ENCODE peak calls at places on chromosomes 5 and 9, in seven cellular contexts. M, A, G, J, F, X and N are unnamed samples.

GRCh38 chr9:112493738-112494137 is 7.1 kb downstream of the KIAA1958 start:
- DNase-seq in M (no peak), A (peak), G (no peak), J (no peak), F (no peak), X (no peak), N (peak)

GRCh38 chr9:120622790-120623189 is 42.8 kb upstream of the CDK5RAP2 start:
- DNase-seq in M (no peak), A (no peak), G (no peak), J (no peak), F (no peak), X (no peak), N (no peak)

GRCh38 chr9:18493361-18494015 is 19.5 kb downstream of the ADAMTSL1 start:
- DNase-seq in M (no peak), A (no peak), G (peak), J (no peak), F (no peak), X (peak), N (peak)

GRCh38 chr9:26170224-26170623 is 492.0 kb upstream of the TUSC1 start:
- DNase-seq in M (peak), A (peak), G (no peak), J (peak), F (no peak), X (no peak), N (peak)

GRCh38 chr9:93648836-93649235 is 72.5 kb downstream of the PHF2 start:
- DNase-seq in M (peak), A (no peak), G (no peak), J (no peak), F (no peak), X (no peak), N (no peak)

GRCh38 chr5:97874491-97874890 is 691.4 kb upstream of the RIOK2 start:
- DNase-seq in M (no peak), A (no peak), G (no peak), J (no peak), F (no peak), X (no peak), N (peak)

GRCh38 chr5:83899351-83899970 is 178.8 kb upstream of the HAPLN1 start:
- DNase-seq in M (no peak), A (peak), G (peak), J (no peak), F (no peak), X (no peak), N (peak)

GRCh38 chr5:131209506-131210191 is 38.9 kb downstream of the LYRM7 start:
- DNase-seq in M (no peak), A (no peak), G (no peak), J (no peak), F (no peak), X (no peak), N (no peak)

GRCh38 chr9:121972501-121972981 is 120.6 kb downstream of the TTLL11 start:
- DNase-seq in M (no peak), A (peak), G (peak), J (peak), F (no peak), X (no peak), N (peak)

GRCh38 chr9:130426883-130427282 is 17.9 kb upstream of the ASS1 start:
- DNase-seq in M (no peak), A (peak), G (peak), J (peak), F (no peak), X (peak), N (peak)

GRCh38 chr5:172095368-172095960 is 89.0 kb upstream of the FBXW11 start:
- DNase-seq in M (no peak), A (no peak), G (no peak), J (no peak), F (no peak), X (no peak), N (no peak)

GRCh38 chr9:129412814-129413536 is 207.9 kb downstream of the C9orf50 start:
- DNase-seq in M (peak), A (peak), G (peak), J (peak), F (no peak), X (no peak), N (peak)

GRCh38 chr5:32147236-32147635 is 26.9 kb downstream of the GOLPH3 start:
- DNase-seq in M (no peak), A (peak), G (no peak), J (no peak), F (no peak), X (no peak), N (peak)

GRCh38 chr9:100206899-100207298 is 107.9 kb downstream of the INVS start:
- DNase-seq in M (no peak), A (peak), G (no peak), J (no peak), F (no peak), X (no peak), N (peak)

GRCh38 chr5:53253421-53253871 is 143.9 kb upstream of the MOCS2 start:
- DNase-seq in M (no peak), A (peak), G (peak), J (no peak), F (no peak), X (peak), N (peak)

GRCh38 chr5:118687085-118687484 is 301.3 kb downstream of the DTWD2 start:
- DNase-seq in M (no peak), A (no peak), G (no peak), J (no peak), F (no peak), X (no peak), N (no peak)

GRCh38 chr9:137825324-137825991 is 52.1 kb upstream of the CACNA1B start:
- DNase-seq in M (no peak), A (no peak), G (no peak), J (no peak), F (no peak), X (no peak), N (no peak)

GRCh38 chr5:97266576-97266975 is 83.5 kb upstream of the RIOK2 start:
- DNase-seq in M (peak), A (peak), G (no peak), J (no peak), F (no peak), X (no peak), N (peak)

GRCh38 chr5:61263561-61264272 is 68.3 kb upstream of the ZSWIM6 start:
- DNase-seq in M (no peak), A (no peak), G (no peak), J (no peak), F (no peak), X (no peak), N (no peak)

GRCh38 chr5:40084614-40085013 is 595.1 kb upstream of the PTGER4 start:
- DNase-seq in M (no peak), A (no peak), G (no peak), J (no peak), F (no peak), X (no peak), N (no peak)

GRCh38 chr5:171494452-171495121 is 75.1 kb downstream of the FGF18 start:
- DNase-seq in M (peak), A (peak), G (peak), J (peak), F (peak), X (no peak), N (peak)

GRCh38 chr5:170278611-170279500 is 18.7 kb downstream of the LCP2 start:
- DNase-seq in M (no peak), A (peak), G (no peak), J (no peak), F (no peak), X (no peak), N (no peak)

GRCh38 chr5:65771266-65771665 is 49.3 kb downstream of the NLN start:
- DNase-seq in M (no peak), A (no peak), G (no peak), J (no peak), F (no peak), X (no peak), N (no peak)

GRCh38 chr5:13143630-13144029 is 800.9 kb downstream of the DNAH5 start:
- DNase-seq in M (no peak), A (no peak), G (no peak), J (no peak), F (no peak), X (peak), N (no peak)

GRCh38 chr9:130707225-130707976 is 13.8 kb downstream of the EXOSC2 start:
- DNase-seq in M (peak), A (peak), G (peak), J (peak), F (peak), X (no peak), N (peak)

GRCh38 chr9:72390896-72391295 is 25.9 kb upstream of the ZFAND5 start:
- DNase-seq in M (no peak), A (no peak), G (no peak), J (no peak), F (no peak), X (no peak), N (no peak)

GRCh38 chr9:22457448-22457847 is 10.8 kb downstream of the DMRTA1 start:
- DNase-seq in M (no peak), A (no peak), G (no peak), J (no peak), F (no peak), X (no peak), N (no peak)

GRCh38 chr9:22049411-22049810 is 40.3 kb upstream of the CDKN2B start:
- DNase-seq in M (no peak), A (peak), G (peak), J (no peak), F (peak), X (no peak), N (peak)

GRCh38 chr5:107486489-107486888 is 184.2 kb downstream of the EFNA5 start:
- DNase-seq in M (no peak), A (peak), G (peak), J (no peak), F (no peak), X (peak), N (no peak)

GRCh38 chr5:177498013-177498847 is 826 bp upstream of the PDLIM7 start:
- DNase-seq in M (peak), A (no peak), G (no peak), J (no peak), F (no peak), X (no peak), N (no peak)

GRCh38 chr9:92064711-92065110 is 50.5 kb downstream of the SPTLC1 start:
- DNase-seq in M (no peak), A (peak), G (peak), J (no peak), F (no peak), X (no peak), N (peak)

GRCh38 chr5:52818360-52818759 is 30.6 kb downstream of the ITGA1 start:
- DNase-seq in M (no peak), A (no peak), G (no peak), J (no peak), F (no peak), X (no peak), N (no peak)

DNA sequence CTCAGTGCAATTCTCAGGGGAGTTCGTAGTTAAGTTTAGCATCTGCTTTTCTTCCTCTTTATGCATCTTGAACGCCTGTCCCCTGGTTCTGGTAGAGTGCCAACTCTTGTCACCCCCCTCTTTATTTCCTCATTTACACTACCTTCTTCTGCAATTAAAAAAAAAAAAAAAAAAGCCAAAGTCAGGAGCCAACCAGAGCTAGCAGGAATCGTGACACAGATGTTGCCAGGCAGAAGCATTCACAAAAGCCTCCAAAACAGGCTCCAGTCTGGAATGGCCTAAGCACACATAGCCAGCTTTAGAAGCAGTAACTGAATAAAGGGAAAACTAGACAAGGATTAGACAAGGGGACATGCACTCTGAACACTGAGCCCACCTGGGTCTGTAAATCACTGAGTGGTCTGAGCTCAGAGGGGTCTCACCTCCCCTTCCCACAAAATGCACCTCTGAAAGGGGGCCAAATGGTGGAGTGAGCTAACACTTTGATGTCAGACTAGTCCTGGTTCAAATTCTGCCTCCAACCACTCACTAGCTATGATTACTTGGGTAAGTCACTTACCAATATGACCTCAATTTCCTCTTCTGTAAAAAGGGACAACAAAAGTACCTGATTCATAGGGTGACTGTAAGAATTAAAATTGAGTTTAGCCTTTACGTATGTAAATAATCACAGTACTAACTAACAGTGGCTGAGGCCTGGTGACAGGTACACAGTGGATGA is 2.0 kb downstream of the CD74 start:
- DNase-seq in M (peak), A (peak), G (peak), J (peak), F (peak), X (peak), N (peak)
- H3K4me3 ChIP-seq in M (peak), A (no peak), G (no peak), J (no peak), F (peak), X (no peak), N (no peak)

GRCh38 chr9:88390371-88390990 is 2.2 kb downstream of the SPIN1 start:
- DNase-seq in M (no peak), A (no peak), G (no peak), J (no peak), F (no peak), X (no peak), N (peak)

GRCh38 chr9:88387733-88388202 is 476 bp upstream of the SPIN1 start:
- DNase-seq in M (peak), A (peak), G (peak), J (peak), F (no peak), X (peak), N (peak)

GRCh38 chr9:88388886-88389617 is 808 bp downstream of the SPIN1 start:
- DNase-seq in M (peak), A (peak), G (peak), J (peak), F (no peak), X (no peak), N (peak)

GRCh38 chr9:88387035-88387732 is 1.1 kb upstream of the SPIN1 start:
- DNase-seq in M (peak), A (peak), G (peak), J (peak), F (no peak), X (no peak), N (peak)

DNA sequence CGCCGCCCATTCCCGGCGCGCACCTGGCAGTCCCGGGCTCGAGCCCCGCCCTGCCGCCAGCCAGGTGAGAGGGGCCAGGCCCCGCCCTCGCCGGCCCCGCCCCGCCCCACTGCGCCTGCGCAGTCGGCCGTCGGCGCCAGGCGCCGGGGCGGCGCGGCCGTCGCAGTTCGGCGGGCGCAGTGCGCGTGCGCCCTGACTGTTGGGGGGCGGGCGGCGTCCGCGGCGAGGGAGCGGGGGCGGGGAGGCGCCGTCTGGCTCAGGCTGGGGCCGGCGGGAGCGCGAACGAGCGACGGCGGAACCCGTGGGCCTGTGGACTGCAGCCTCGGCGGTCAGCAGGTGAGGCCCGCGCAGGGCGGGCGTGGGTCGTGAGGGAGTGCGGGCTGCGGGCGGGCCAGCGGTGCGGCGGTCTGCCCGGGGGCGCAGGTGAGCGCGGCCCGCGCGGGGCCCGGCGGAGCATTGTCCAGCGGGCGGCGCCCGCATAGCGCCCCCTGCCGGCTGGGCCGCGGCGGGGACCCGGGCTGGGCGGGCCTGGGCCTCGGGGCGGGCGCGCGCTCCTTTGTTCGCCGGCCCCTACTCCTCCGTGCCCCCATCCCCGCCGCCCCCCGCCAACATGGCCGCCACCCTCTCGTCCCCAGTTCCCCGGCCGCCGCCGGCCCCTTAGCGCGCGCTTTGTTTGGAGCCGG is at the start of gene SPIN1:
- DNase-seq in M (peak), A (peak), G (peak), J (peak), F (peak), X (no peak), N (peak)
- TF ChIP-seq CTCF in M (peak), A (no peak), G (peak), J (peak), F (peak), X (no peak), N (peak)

GRCh38 chr5:139413153-139413552 is 9.3 kb upstream of the SPATA24 start:
- DNase-seq in M (no peak), A (no peak), G (no peak), J (no peak), F (no peak), X (no peak), N (no peak)

GRCh38 chr5:139415221-139415861 is 11.5 kb upstream of the SPATA24 start:
- DNase-seq in M (no peak), A (no peak), G (no peak), J (no peak), F (no peak), X (no peak), N (no peak)

GRCh38 chr5:139414601-139415121 is 10.8 kb upstream of the SPATA24 start:
- DNase-seq in M (no peak), A (no peak), G (no peak), J (no peak), F (no peak), X (no peak), N (no peak)

GRCh38 chr5:139415869-139416268 is 12.0 kb upstream of the SPATA24 start:
- DNase-seq in M (no peak), A (no peak), G (no peak), J (no peak), F (no peak), X (no peak), N (no peak)

DNA sequence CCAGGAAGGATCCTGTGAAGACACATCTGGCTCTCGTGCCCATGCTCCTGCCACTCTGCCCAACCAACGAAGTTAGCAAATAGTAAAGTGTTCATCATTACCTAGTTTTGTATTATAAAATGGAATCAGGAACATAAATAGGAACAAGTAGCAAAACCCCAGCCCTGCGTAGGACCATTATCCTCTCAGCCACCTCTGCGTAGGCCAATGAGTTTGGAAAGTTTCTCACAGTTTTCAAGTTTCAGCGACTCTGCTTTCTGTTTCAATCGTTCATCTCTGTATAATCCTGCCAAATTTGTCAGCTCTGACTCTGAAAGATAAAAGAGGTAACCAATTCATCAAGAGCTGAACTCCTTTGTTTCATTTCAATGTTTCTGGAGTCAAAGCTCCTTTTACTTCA is 10.1 kb upstream of the SPATA24 start:
- DNase-seq in M (no peak), A (no peak), G (no peak), J (no peak), F (no peak), X (no peak), N (no peak)
- H3K4me3 ChIP-seq in M (no peak), A (no peak), G (no peak), J (no peak), F (no peak), X (no peak), N (no peak)

GRCh38 chr9:35162605-35163315 is 951 bp downstream of the UNC13B start:
- DNase-seq in M (no peak), A (no peak), G (no peak), J (no peak), F (no peak), X (no peak), N (peak)
- TF ChIP-seq CTCF in M (no peak), A (no peak), G (no peak), J (no peak), F (no peak), X (no peak), N (no peak)

GRCh38 chr5:175873090-175873454 is 1.7 kb downstream of the CPLX2 start:
- DNase-seq in M (peak), A (peak), G (no peak), J (peak), F (no peak), X (no peak), N (no peak)
- H3K4me3 ChIP-seq in M (no peak), A (peak), G (no peak), J (peak), F (no peak), X (no peak), N (no peak)

GRCh38 chr5:141223112-141223783 is at the start of gene PCDHB14:
- DNase-seq in M (no peak), A (peak), G (no peak), J (peak), F (no peak), X (no peak), N (peak)
- TF ChIP-seq CTCF in M (peak), A (no peak), G (no peak), J (peak), F (no peak), X (peak), N (peak)

DNA sequence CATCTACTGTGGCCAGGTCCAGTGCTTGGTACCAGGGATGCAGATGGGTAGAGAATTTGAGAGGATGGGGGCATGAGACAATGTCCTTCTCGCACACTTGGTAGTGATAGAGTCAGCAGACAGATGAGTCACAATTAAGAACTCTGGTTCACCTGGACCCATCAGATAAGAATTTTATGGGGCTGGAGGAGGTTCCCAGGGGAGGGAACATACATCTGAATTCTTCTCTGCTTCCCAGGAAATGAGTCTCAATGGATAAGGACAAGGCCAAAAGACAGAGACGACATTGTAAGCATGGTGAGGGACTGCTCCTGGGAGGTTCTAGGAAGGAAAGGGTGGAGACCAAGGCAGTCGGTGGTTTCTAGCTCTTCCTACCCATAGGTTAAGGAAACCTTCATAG is 5.3 kb downstream of the SLC4A9 start:
- DNase-seq in M (no peak), A (no peak), G (no peak), J (no peak), F (no peak), X (no peak), N (no peak)
- H3K4me3 ChIP-seq in M (no peak), A (no peak), G (no peak), J (no peak), F (no peak), X (no peak), N (no peak)

GRCh38 chr5:138596105-138596987 is 21.1 kb upstream of the HSPA9 start:
- DNase-seq in M (no peak), A (no peak), G (no peak), J (no peak), F (no peak), X (no peak), N (no peak)

GRCh38 chr5:138594305-138595058 is 19.3 kb upstream of the HSPA9 start:
- DNase-seq in M (no peak), A (no peak), G (no peak), J (no peak), F (no peak), X (no peak), N (no peak)

GRCh38 chr5:138597660-138598400 is 22.6 kb upstream of the HSPA9 start:
- DNase-seq in M (no peak), A (peak), G (no peak), J (no peak), F (no peak), X (no peak), N (no peak)

GRCh38 chr5:138595396-138595795 is 20.2 kb upstream of the HSPA9 start:
- DNase-seq in M (no peak), A (no peak), G (no peak), J (no peak), F (no peak), X (no peak), N (no peak)
- TF ChIP-seq CTCF in M (no peak), A (no peak), G (peak), J (no peak), F (no peak), X (peak), N (no peak)